ENCODE peak calls at places on chromosomes 2 and 18, in ten cellular contexts. R is sigmoid colon; D is GM12865; N is H9; S is ovary; Z is breast epithelium; Q is mucosa of descending colon; X is fibroblast of mammary gland; T is CD4-positive, alpha-beta T cell; L is HFFc6. C is an unnamed sample.

GRCh38 chr18:26479686-26480079 is 68.7 kb downstream of the KCTD1 start:
- DNase-seq in R (no peak), D (no peak), N (no peak), S (no peak), Z (no peak), Q (no peak), X (peak; percentile 29), T (no peak), L (no peak), C (no peak)

GRCh38 chr2:1605659-1606400 is 138.5 kb downstream of the PXDN start:
- DNase-seq in R (peak; percentile 49), D (peak; percentile 8), N (peak; percentile 92), S (no peak), Z (no peak), Q (no peak), X (peak; percentile 46), T (no peak), L (peak; percentile 63), C (no peak)

GRCh38 chr2:178008636-178009289 is 63.8 kb downstream of the PDE11A start:
- DNase-seq in R (peak; percentile 78), D (no peak), N (no peak), S (no peak), Z (no peak), Q (peak; percentile 32), X (peak; percentile 30), T (no peak), L (peak; percentile 81), C (no peak)

GRCh38 chr2:155871940-155872339 is 460.6 kb downstream of the NR4A2 start:
- DNase-seq in R (no peak), D (no peak), N (no peak), S (no peak), Z (no peak), Q (no peak), X (no peak), T (no peak), L (no peak), C (no peak)

GRCh38 chr18:2641638-2642037 is 13.9 kb upstream of the SMCHD1 start:
- DNase-seq in R (no peak), D (peak; percentile 81), N (no peak), S (no peak), Z (no peak), Q (no peak), X (peak; percentile 30), T (no peak), L (no peak), C (no peak)

GRCh38 chr2:202035089-202035940 is 1.7 kb downstream of the FZD7 start:
- DNase-seq in R (peak; percentile 91), D (peak; percentile 37), N (peak; percentile 54), S (peak; percentile 88), Z (peak; percentile 63), Q (peak; percentile 68), X (peak; percentile 74), T (no peak), L (peak; percentile 72), C (no peak)

GRCh38 chr2:132255714-132256113 is 94.0 kb upstream of the ANKRD30BL start:
- DNase-seq in R (no peak), D (no peak), N (no peak), S (no peak), Z (no peak), Q (no peak), X (no peak), T (no peak), L (no peak), C (no peak)

GRCh38 chr2:19124135-19124534 is 234.3 kb downstream of the OSR1 start:
- DNase-seq in R (no peak), D (no peak), N (no peak), S (no peak), Z (no peak), Q (no peak), X (peak; percentile 75), T (no peak), L (peak; percentile 97), C (no peak)

DNA sequence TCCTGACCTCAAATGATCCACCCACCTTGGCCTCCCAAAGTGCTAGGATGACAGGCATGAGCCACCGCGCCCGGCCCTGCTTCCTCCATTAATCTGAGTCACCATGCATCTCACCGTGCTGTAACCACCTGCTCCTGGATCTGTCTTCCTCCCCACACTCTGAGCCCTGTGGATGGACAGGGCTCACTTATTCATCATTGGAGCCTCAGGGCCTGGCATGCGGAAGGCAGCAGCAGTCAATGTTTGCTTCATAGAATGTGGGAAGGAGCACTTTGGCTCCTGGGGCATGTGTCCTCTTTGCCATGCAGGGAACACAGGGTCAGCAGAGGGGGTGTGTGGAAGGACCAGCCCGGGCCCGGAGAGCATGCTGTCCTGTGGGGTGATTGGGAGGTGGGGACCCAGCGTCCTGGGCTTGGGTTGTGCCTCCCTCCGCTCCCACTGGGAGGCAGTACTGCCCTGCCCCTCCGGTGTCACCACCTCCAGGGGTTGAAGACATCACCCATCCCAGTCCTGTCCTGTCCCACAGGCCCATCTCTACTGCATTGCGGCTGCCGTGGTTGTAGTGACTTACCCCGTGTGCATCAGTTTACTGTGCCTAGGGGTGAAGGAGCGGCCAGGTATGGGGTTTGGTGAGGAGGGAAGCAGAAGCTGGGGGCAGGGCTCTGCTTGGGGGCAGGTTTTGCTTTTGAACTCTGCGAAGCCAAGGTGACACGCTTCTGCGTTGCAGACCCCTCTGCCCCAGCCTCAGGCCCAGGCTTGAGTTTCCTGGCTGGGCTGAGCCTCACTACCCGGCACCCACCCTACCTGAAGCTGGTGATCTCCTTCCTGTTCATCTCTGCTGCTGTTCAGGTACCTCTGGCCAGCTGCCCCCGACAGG is 11.5 kb downstream of the MFSD2B start:
- DNase-seq in R (no peak), D (peak; percentile 28), N (peak; percentile 85), S (no peak), Z (no peak), Q (peak; percentile 46), X (no peak), T (no peak), L (no peak), C (no peak)
- TF ChIP-seq CTCF in R (no peak), D (peak; percentile 42), N (peak; percentile 81), S (no peak), Z (no peak), Q (peak; percentile 17), X (peak; percentile 22), T (no peak), L (peak; percentile 60), C (peak; percentile 39)

GRCh38 chr2:108635630-108636354 is 83.5 kb upstream of the RANBP2 start:
- DNase-seq in R (no peak), D (no peak), N (no peak), S (no peak), Z (no peak), Q (no peak), X (no peak), T (no peak), L (no peak), C (no peak)

GRCh38 chr2:108643450-108643849 is 75.8 kb upstream of the RANBP2 start:
- DNase-seq in R (no peak), D (no peak), N (no peak), S (no peak), Z (no peak), Q (no peak), X (no peak), T (no peak), L (no peak), C (no peak)

GRCh38 chr2:108640731-108641130 is 78.6 kb upstream of the RANBP2 start:
- DNase-seq in R (no peak), D (no peak), N (no peak), S (no peak), Z (no peak), Q (no peak), X (peak; percentile 97), T (no peak), L (peak; percentile 87), C (no peak)

GRCh38 chr2:108637304-108637669 is 82.0 kb upstream of the RANBP2 start:
- DNase-seq in R (no peak), D (peak; percentile 46), N (no peak), S (no peak), Z (no peak), Q (no peak), X (peak; percentile 96), T (no peak), L (peak; percentile 82), C (no peak)

GRCh38 chr2:108641766-108642165 is 77.5 kb upstream of the RANBP2 start:
- DNase-seq in R (no peak), D (no peak), N (no peak), S (no peak), Z (no peak), Q (no peak), X (no peak), T (no peak), L (no peak), C (no peak)
- TF ChIP-seq CTCF in R (no peak), D (no peak), N (no peak), S (no peak), Z (no peak), Q (no peak), X (no peak), T (no peak), L (no peak), C (no peak)

DNA sequence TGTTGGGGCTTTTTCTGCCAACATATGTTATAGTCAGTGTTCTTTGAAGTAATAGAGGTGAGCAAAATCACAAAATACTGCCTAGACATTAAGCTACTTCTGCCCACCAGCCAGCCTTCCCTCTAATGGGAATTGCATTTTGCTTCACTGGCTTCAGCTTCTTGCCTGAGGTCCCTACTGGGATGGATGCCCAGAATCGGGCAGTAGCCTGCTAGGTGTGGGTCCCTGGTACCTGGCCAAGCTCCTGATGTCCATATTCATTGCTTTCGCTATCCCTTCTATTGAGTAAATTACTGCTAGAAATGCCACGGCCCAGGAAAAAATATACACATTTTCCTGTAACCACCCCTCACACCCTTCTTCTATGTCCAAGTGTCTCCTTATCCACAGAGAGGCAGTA is 27.0 kb downstream of the CRYGD start:
- DNase-seq in R (no peak), D (no peak), N (no peak), S (no peak), Z (no peak), Q (no peak), X (no peak), T (no peak), L (no peak), C (no peak)
- TF ChIP-seq CTCF in R (no peak), D (no peak), N (no peak), S (no peak), Z (no peak), Q (no peak), X (no peak), T (no peak), L (no peak), C (no peak)

GRCh38 chr2:72917875-72918660 is 749 bp downstream of the EMX1 start:
- DNase-seq in R (peak; percentile 55), D (no peak), N (peak; percentile 50), S (no peak), Z (no peak), Q (no peak), X (no peak), T (no peak), L (no peak), C (no peak)

GRCh38 chr2:72919414-72920316 is 2.3 kb downstream of the EMX1 start:
- DNase-seq in R (peak; percentile 3), D (peak; percentile 30), N (peak; percentile 62), S (no peak), Z (no peak), Q (no peak), X (no peak), T (no peak), L (no peak), C (no peak)

GRCh38 chr2:72921088-72921851 is 4.0 kb downstream of the EMX1 start:
- DNase-seq in R (peak; percentile 33), D (no peak), N (no peak), S (no peak), Z (no peak), Q (no peak), X (no peak), T (no peak), L (no peak), C (no peak)

GRCh38 chr2:72921866-72922265 is 4.5 kb downstream of the EMX1 start:
- DNase-seq in R (peak; percentile 20), D (no peak), N (peak; percentile 10), S (no peak), Z (no peak), Q (no peak), X (no peak), T (no peak), L (no peak), C (no peak)

DNA sequence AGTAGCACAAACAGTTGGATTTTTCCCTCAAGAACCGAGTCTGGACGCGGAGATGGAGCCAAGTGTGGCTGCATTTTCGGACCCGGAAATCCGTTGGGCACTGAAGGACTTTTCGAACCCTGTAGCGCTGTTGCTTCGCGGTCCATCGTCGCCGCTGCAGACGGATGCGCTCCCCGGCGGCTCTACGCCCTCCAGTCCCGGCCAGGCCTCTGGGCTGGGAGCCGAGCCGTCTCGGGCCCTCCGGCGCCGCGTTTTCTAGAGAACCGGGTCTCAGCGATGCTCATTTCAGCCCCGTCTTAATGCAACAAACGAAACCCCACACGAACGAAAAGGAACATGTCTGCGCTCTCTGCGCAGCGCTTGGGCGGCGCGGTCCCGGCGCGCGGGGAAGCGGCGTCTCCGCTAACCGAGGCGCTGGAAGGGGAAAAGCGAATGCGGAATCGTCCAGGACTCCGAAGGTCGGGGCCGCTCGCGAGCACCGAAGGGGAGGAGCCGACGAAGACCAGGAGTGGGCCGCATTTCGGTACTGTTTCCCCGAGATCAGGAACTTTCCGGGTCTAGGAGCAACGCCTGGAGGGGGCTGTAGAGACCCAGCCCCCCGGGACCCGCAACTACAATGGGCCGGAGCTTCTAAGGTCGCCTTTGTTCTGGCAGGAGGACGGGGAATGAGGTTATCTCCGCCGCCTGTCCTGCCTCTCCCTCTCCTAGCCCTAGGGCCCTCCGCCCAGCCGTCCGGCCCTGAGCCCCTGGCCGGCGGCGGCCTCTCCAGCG is 3.2 kb downstream of the EMX1 start:
- DNase-seq in R (peak; percentile 41), D (peak; percentile 61), N (peak; percentile 63), S (no peak), Z (no peak), Q (no peak), X (peak; percentile 14), T (no peak), L (no peak), C (no peak)
- TF ChIP-seq CTCF in R (no peak), D (no peak), N (no peak), S (no peak), Z (no peak), Q (no peak), X (no peak), T (no peak), L (no peak), C (no peak)